ENCODE peak calls at places on chromosomes 7 and 10, in eight cellular contexts. U, P, X, G, S, H, J and M are unnamed samples.
A peak's percentile ranks its signal among the peaks of the same experiment; 100 is the strongest.

GRCh38 chr7:28062197-28062988 is 118.2 kb downstream of the JAZF1 start:
- DNase-seq in P (peak; percentile 80), U (peak; percentile 66), J (peak; percentile 96), H (peak; percentile 97), S (no peak), X (peak; percentile 32), G (no peak), M (peak; percentile 24)

GRCh38 chr10:44571701-44572100 is 186.8 kb upstream of the CXCL12 start:
- DNase-seq in G (no peak), S (no peak), J (peak; percentile 10), X (no peak), U (no peak), P (no peak), H (no peak), M (no peak)

GRCh38 chr7:148722340-148723165 is 23.9 kb downstream of the CUL1 start:
- DNase-seq in U (no peak), H (peak; percentile 68), G (no peak), S (no peak), X (no peak), P (no peak), J (peak; percentile 13), M (no peak)

GRCh38 chr7:29919790-29920189 is 69.8 kb downstream of the SCRN1 start:
- DNase-seq in P (no peak), U (no peak), G (no peak), J (no peak), X (no peak), S (peak; percentile 8), H (no peak), M (no peak)

GRCh38 chr7:50782376-50783208 is at the start of gene GRB10:
- DNase-seq in H (no peak), G (no peak), P (no peak), J (no peak), S (no peak), U (peak; percentile 26), X (peak; percentile 91), M (no peak)

GRCh38 chr7:2529161-2530075 is 9.8 kb downstream of the LFNG start:
- DNase-seq in H (peak; percentile 96), P (peak; percentile 56), X (no peak), S (no peak), U (peak; percentile 71), G (no peak), J (peak; percentile 89), M (peak; percentile 61)

GRCh38 chr10:92082583-92083280 is 159.2 kb downstream of the BTAF1 start:
- DNase-seq in X (no peak), U (no peak), J (no peak), G (no peak), S (no peak), P (no peak), H (no peak), M (no peak)

GRCh38 chr7:68482800-68483199 is 1115.5 kb upstream of the AUTS2 start:
- DNase-seq in H (no peak), X (no peak), G (no peak), P (no peak), U (no peak), J (no peak), S (no peak), M (no peak)

GRCh38 chr7:47095906-47096305 is 486.0 kb downstream of the TNS3 start:
- DNase-seq in X (no peak), J (no peak), P (no peak), S (peak; percentile 83), U (no peak), G (peak; percentile 47), H (no peak), M (no peak)

GRCh38 chr10:124587811-124588211 is 126.2 kb downstream of the LHPP start:
- DNase-seq in H (no peak), X (peak; percentile 52), J (no peak), P (no peak), U (no peak), S (no peak), G (no peak), M (no peak)

GRCh38 chr10:132975976-132976682 is 33.8 kb upstream of the CFAP46 start:
- DNase-seq in X (no peak), J (no peak), S (no peak), P (no peak), G (no peak), H (no peak), U (no peak), M (no peak)

GRCh38 chr10:36679554-36679953 is 445.8 kb upstream of the ANKRD30A start:
- DNase-seq in H (no peak), S (no peak), P (no peak), J (no peak), U (no peak), X (no peak), G (no peak), M (no peak)

GRCh38 chr7:74297516-74298233 is 8.5 kb downstream of the CLIP2 start:
- DNase-seq in P (no peak), X (no peak), J (no peak), U (no peak), H (no peak), G (no peak), S (no peak), M (no peak)

GRCh38 chr10:6404127-6405072 is 175.7 kb downstream of the PRKCQ start:
- DNase-seq in S (no peak), X (no peak), G (no peak), U (no peak), H (no peak), P (no peak), J (no peak), M (no peak)

GRCh38 chr10:114408112-114408967 is 4.0 kb upstream of the AFAP1L2 start:
- DNase-seq in S (no peak), X (no peak), U (peak; percentile 42), G (no peak), H (peak; percentile 44), J (no peak), P (no peak), M (no peak)

GRCh38 chr10:71314028-71314693 is 4.9 kb upstream of the SLC29A3 start:
- DNase-seq in S (no peak), G (no peak), U (peak; percentile 42), J (peak; percentile 57), P (peak; percentile 64), X (peak; percentile 93), H (peak; percentile 66), M (peak; percentile 35)

GRCh38 chr10:43377393-43377883 is 6.0 kb downstream of the FXYD4 start:
- DNase-seq in U (peak; percentile 33), X (peak; percentile 90), J (no peak), H (no peak), G (no peak), S (no peak), P (no peak), M (no peak)

GRCh38 chr7:65798111-65799075 is 74.5 kb upstream of the VKORC1L1 start:
- DNase-seq in H (peak; percentile 58), P (no peak), S (no peak), X (no peak), U (peak; percentile 56), J (peak; percentile 91), G (peak; percentile 26), M (no peak)

GRCh38 chr10:86439544-86439943 is 72.9 kb upstream of the GRID1 start:
- DNase-seq in U (peak; percentile 94), H (peak; percentile 92), P (no peak), J (no peak), X (no peak), G (peak; percentile 86), S (no peak), M (peak; percentile 96)

GRCh38 chr10:118615888-118616287 is 20.4 kb upstream of the PRLHR start:
- DNase-seq in G (peak; percentile 2), H (no peak), U (peak; percentile 7), P (no peak), J (no peak), S (no peak), X (peak; percentile 31), M (no peak)

GRCh38 chr10:58473966-58474365 is 38.7 kb upstream of the BICC1 start:
- DNase-seq in X (no peak), H (no peak), U (peak; percentile 53), P (no peak), J (peak; percentile 41), G (no peak), S (no peak), M (no peak)

GRCh38 chr10:72308320-72308987 is 34.7 kb downstream of the DDIT4 start:
- DNase-seq in X (no peak), S (no peak), G (no peak), H (peak; percentile 93), P (peak; percentile 63), U (peak; percentile 90), J (peak; percentile 92), M (peak; percentile 64)

GRCh38 chr7:140697447-140698143 is 1.1 kb downstream of the NDUFB2 start:
- DNase-seq in J (peak; percentile 40), S (no peak), X (no peak), U (peak; percentile 77), H (no peak), G (no peak), P (no peak), M (no peak)

GRCh38 chr10:77970869-77971803 is 44.6 kb upstream of the DLG5 start:
- DNase-seq in P (no peak), S (peak; percentile 96), G (peak; percentile 86), H (peak; percentile 74), U (peak; percentile 33), J (peak; percentile 82), X (no peak), M (peak; percentile 94)

GRCh38 chr10:79244068-79244442 is 103.2 kb upstream of the PPIF start:
- DNase-seq in J (no peak), G (no peak), U (no peak), X (no peak), H (peak; percentile 49), P (no peak), S (no peak), M (no peak)

GRCh38 chr7:12889391-12889790 is 202.0 kb downstream of the ARL4A start:
- DNase-seq in X (no peak), G (no peak), P (no peak), J (peak; percentile 57), S (no peak), H (no peak), U (no peak), M (no peak)

GRCh38 chr7:11469028-11469718 is 362.8 kb downstream of the THSD7A start:
- DNase-seq in S (no peak), U (no peak), G (no peak), X (no peak), H (no peak), J (no peak), P (no peak), M (no peak)

GRCh38 chr7:78073470-78074382 is 275.2 kb downstream of the PHTF2 start:
- DNase-seq in J (no peak), G (no peak), U (peak; percentile 9), X (peak; percentile 27), P (no peak), S (no peak), H (no peak), M (no peak)